ENCODE peak calls at places on chromosomes 7 and 10, in six cellular contexts. G is brain microvascular endothelial cell, V is gastrocnemius medialis, O is upper lobe of left lung, Y is left lung, S is iPS DF 6.9. I is an unnamed sample.

GRCh38 chr10:93773705-93774104 is 16.0 kb downstream of the LGI1 start:
- DNase-seq in G (no peak), V (no peak), O (no peak), Y (no peak), S (no peak), I (no peak)

GRCh38 chr7:29282819-29283414 is 88.3 kb downstream of the CHN2 start:
- DNase-seq in G (no peak), V (no peak), O (no peak), Y (no peak), S (no peak), I (no peak)

GRCh38 chr7:135980665-135981180 is 3.6 kb upstream of the MTPN start:
- DNase-seq in G (peak; percentile 39), V (no peak), O (peak; percentile 56), Y (peak; percentile 34), S (no peak), I (no peak)

GRCh38 chr10:88147000-88147798 is 283.8 kb downstream of the PTEN start:
- DNase-seq in G (no peak), V (peak; percentile 52), O (no peak), Y (no peak), S (no peak), I (no peak)

GRCh38 chr10:8349610-8350249 is 295.2 kb downstream of the GATA3 start:
- DNase-seq in G (no peak), V (no peak), O (no peak), Y (no peak), S (no peak), I (no peak)

GRCh38 chr7:17015575-17015974 is 133.8 kb upstream of the AGR3 start:
- DNase-seq in G (no peak), V (no peak), O (no peak), Y (no peak), S (no peak), I (no peak)

GRCh38 chr7:74000489-74001149 is 27.4 kb upstream of the ELN start:
- DNase-seq in G (no peak), V (no peak), O (no peak), Y (no peak), S (no peak), I (peak; percentile 51)

GRCh38 chr7:23242321-23242720 is 4.3 kb upstream of the GPNMB start:
- DNase-seq in G (no peak), V (no peak), O (no peak), Y (no peak), S (no peak), I (no peak)

GRCh38 chr7:37040330-37040729 is 316.0 kb upstream of the AOAH start:
- DNase-seq in G (no peak), V (no peak), O (no peak), Y (no peak), S (no peak), I (no peak)

GRCh38 chr10:50325449-50326188 is 74.3 kb upstream of the ASAH2 start:
- DNase-seq in G (peak; percentile 94), V (peak; percentile 71), O (peak; percentile 52), Y (peak; percentile 45), S (peak; percentile 7), I (no peak)

GRCh38 chr7:151754142-151754590 is 122.7 kb downstream of the PRKAG2 start:
- DNase-seq in G (peak; percentile 98), V (peak; percentile 86), O (peak; percentile 80), Y (peak; percentile 78), S (peak; percentile 94), I (peak; percentile 96)

GRCh38 chr7:147779949-147780348 is 810.6 kb upstream of the C7orf33 start:
- DNase-seq in G (no peak), V (no peak), O (no peak), Y (no peak), S (no peak), I (no peak)

GRCh38 chr10:3094565-3095168 is 27.3 kb downstream of the PFKP start:
- DNase-seq in G (no peak), V (no peak), O (no peak), Y (no peak), S (no peak), I (no peak)

GRCh38 chr7:115749924-115750323 is 280.6 kb downstream of the TFEC start:
- DNase-seq in G (no peak), V (no peak), O (peak; percentile 80), Y (peak; percentile 63), S (no peak), I (no peak)

GRCh38 chr10:132401396-132402168 is 4.6 kb downstream of the PWWP2B start:
- DNase-seq in G (no peak), V (no peak), O (peak; percentile 60), Y (no peak), S (no peak), I (peak; percentile 39)

GRCh38 chr10:46287846-46288480 is 1.2 kb downstream of the ANTXRL start:
- DNase-seq in G (no peak), V (no peak), O (peak; percentile 79), Y (peak; percentile 40), S (no peak), I (no peak)

GRCh38 chr10:29113251-29113945 is 175.5 kb upstream of the LYZL1 start:
- DNase-seq in G (no peak), V (no peak), O (no peak), Y (no peak), S (no peak), I (no peak)

GRCh38 chr7:107070710-107071109 is 26.2 kb downstream of the PRKAR2B start:
- DNase-seq in G (no peak), V (no peak), O (no peak), Y (no peak), S (no peak), I (no peak)

GRCh38 chr10:114575417-114576131 is 82.5 kb downstream of the ABLIM1 start:
- DNase-seq in G (no peak), V (peak; percentile 38), O (no peak), Y (no peak), S (no peak), I (no peak)

GRCh38 chr7:78047800-78048199 is 249.2 kb downstream of the PHTF2 start:
- DNase-seq in G (no peak), V (no peak), O (no peak), Y (no peak), S (no peak), I (no peak)

GRCh38 chr10:83991986-83992753 is 147.1 kb upstream of the GHITM start:
- DNase-seq in G (no peak), V (no peak), O (no peak), Y (no peak), S (peak; percentile 20), I (peak; percentile 31)

GRCh38 chr10:96618648-96619047 is 31.8 kb upstream of the TM9SF3 start:
- DNase-seq in G (no peak), V (peak; percentile 19), O (peak; percentile 24), Y (no peak), S (no peak), I (no peak)

GRCh38 chr10:114188001-114188400 is 8.8 kb downstream of the TDRD1 start:
- DNase-seq in G (no peak), V (no peak), O (no peak), Y (no peak), S (no peak), I (no peak)

GRCh38 chr10:124000792-124001201 is 92.6 kb downstream of the CHST15 start:
- DNase-seq in G (peak; percentile 18), V (no peak), O (no peak), Y (peak; percentile 35), S (no peak), I (peak; percentile 26)

GRCh38 chr10:99782447-99783286 is at the start of gene ABCC2:
- DNase-seq in G (no peak), V (no peak), O (no peak), Y (no peak), S (no peak), I (no peak)

GRCh38 chr7:95472521-95473160 is 13.1 kb upstream of the ASB4 start:
- DNase-seq in G (no peak), V (no peak), O (no peak), Y (no peak), S (no peak), I (no peak)

GRCh38 chr7:49928787-49929186 is 155.3 kb downstream of the VWC2 start:
- DNase-seq in G (no peak), V (no peak), O (no peak), Y (no peak), S (no peak), I (no peak)

GRCh38 chr10:114715171-114715670 is 57.1 kb upstream of the ABLIM1 start:
- DNase-seq in G (peak; percentile 36), V (no peak), O (no peak), Y (no peak), S (no peak), I (no peak)

GRCh38 chr7:134802762-134803161 is 23.3 kb downstream of the CALD1 start:
- DNase-seq in G (no peak), V (no peak), O (no peak), Y (no peak), S (no peak), I (no peak)

GRCh38 chr10:103145860-103146466 is 47.1 kb downstream of the NT5C2 start:
- DNase-seq in G (peak; percentile 88), V (peak; percentile 84), O (peak; percentile 29), Y (peak; percentile 57), S (no peak), I (no peak)
- H3K4me3 ChIP-seq in G (no peak overlapping the region), V (peak overlapping the region; percentile 48), O (no peak overlapping the region), Y (no peak overlapping the region), S (no peak overlapping the region), I (no peak overlapping the region)

GRCh38 chr7:120973849-120974248 is 14.7 kb upstream of the CPED1 start:
- DNase-seq in G (no peak), V (no peak), O (no peak), Y (no peak), S (no peak), I (no peak)
- H3K36me3 ChIP-seq in G (peaks cover 22% of the 10 kb centered on the region), V (peaks cover 1% of the 10 kb centered on the region), O (peaks cover 87% of the 10 kb centered on the region), Y (no peaks in the 10 kb centered on the region), S (peaks cover 3% of the 10 kb centered on the region), I (peaks cover 6% of the 10 kb centered on the region)

DNA sequence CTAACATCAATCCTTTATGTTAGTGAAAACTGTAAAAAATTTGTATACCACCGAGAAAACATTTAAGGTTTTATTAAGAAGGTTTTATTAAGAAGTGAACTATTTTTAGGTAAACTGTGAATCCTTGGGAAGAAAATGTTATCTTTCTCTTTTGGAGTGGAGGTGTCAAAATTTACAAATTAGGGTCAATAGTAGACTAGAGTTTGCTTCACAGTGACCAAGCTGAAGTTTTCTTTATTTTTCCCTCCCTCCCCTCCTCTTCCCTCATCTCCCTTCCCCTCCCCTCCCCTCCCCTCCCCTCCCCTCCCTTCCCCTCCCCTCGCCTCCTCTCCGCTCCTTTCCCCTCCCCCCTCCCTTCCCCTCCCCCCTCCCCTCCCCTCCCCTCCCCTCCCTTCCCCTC is 168.8 kb downstream of the CNTNAP2 start:
- DNase-seq in G (no peak), V (no peak), O (no peak), Y (no peak), S (no peak), I (no peak)
- H3K4me3 ChIP-seq in G (no peak overlapping the region), V (no peak overlapping the region), O (no peak overlapping the region), Y (no peak overlapping the region), S (no peak overlapping the region), I (no peak overlapping the region)

DNA sequence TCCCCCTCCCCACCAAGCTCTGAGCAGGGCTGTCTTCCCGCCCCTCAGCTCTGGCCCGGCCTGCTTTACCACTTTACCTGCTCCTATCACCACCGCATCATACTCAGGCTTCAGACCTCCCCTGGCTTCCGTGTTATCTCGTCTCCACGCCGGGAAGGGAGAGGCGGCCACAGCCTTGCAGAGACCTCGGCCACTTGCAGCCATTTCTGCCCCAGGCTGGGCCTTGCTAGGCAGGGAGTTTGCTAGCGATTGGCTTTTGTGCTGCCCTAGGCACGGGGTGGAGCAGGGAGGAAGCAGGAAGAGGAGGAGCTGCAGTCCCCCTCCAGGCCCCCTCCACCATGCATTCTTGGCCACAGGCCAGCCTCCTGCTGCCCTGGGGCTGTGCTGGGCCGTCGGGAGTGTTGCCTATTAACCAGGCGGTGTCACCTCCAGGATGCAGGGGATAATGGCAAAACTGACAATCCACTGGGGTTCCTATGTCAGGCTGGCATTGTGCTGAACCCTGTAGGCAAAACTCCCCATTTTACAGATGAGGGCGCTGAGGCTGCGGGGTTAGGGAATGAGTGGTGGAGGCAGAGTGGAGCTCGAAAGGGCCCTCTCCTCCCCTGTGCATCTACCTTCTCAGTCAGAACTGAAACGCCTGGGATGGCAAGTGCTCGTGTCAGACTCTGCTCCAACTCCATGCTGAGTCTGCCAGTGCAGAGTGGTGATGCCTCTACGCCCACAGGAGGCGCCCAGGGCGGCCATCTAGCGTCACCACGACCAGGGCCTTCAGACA is at the start of gene PYROXD2:
- DNase-seq in G (peak; percentile 74), V (peak; percentile 81), O (peak; percentile 91), Y (peak; percentile 91), S (peak; percentile 41), I (peak; percentile 96)
- H3K36me3 ChIP-seq in G (no peaks in the 10 kb centered on the region), V (no peaks in the 10 kb centered on the region), O (peaks cover 39% of the 10 kb centered on the region), Y (no peaks in the 10 kb centered on the region), S (no peaks in the 10 kb centered on the region), I (no peaks in the 10 kb centered on the region)

I was measured in H7.